ENCODE peak calls at places on chromosome 1, in ten cellular contexts. V is HEK293T; I is CD8-positive, alpha-beta T cell; C is memory B cell; F is ureter; B is activated CD8-positive, alpha-beta T cell treated with anti-CD3 and anti-CD28 coated beads, Interleukin-2, amount 10 ng/mL, durations not matched to agents 7 days and 5 days; M is stimulated activated CD4-positive, alpha-beta T cell treated with anti-CD3 and anti-CD28 coated beads, Interleukin-12 subunit alpha, Interleukin-12 subunit beta, amount 100 ng/mL, for 4 hours; K is SK-N-DZ; U is NCI-H460; P is stimulated activated effector memory CD8-positive, alpha-beta T cell treated with anti-CD3 and anti-CD28 coated beads, Interleukin-12 subunit alpha, Interleukin-12 subunit beta, amount 100 ng/mL, for 72 hours. L is an unnamed sample.

GRCh38 chr1:32886012-32886827 is at the start of gene HPCA:
- DNase-seq in V (peak), I (no peak), C (peak), F (no peak), B (peak), M (no peak), K (no peak), U (peak), P (no peak), L (no peak)

GRCh38 chr1:2388004-2388913 is 3.1 kb downstream of the MORN1 start:
- DNase-seq in V (no peak), I (no peak), C (peak), F (no peak), B (no peak), M (no peak), K (no peak), U (no peak), P (no peak), L (no peak)

GRCh38 chr1:186033744-186034345 is 299.7 kb downstream of the HMCN1 start:
- DNase-seq in V (no peak), I (no peak), C (no peak), F (no peak), B (no peak), M (no peak), K (no peak), U (no peak), P (no peak), L (no peak)

GRCh38 chr1:194102607-194103006 is 916.2 kb upstream of the B3GALT2 start:
- DNase-seq in V (no peak), I (no peak), C (no peak), F (no peak), B (no peak), M (no peak), K (no peak), U (peak), P (no peak), L (no peak)

GRCh38 chr1:63984257-63984626 is 210.4 kb downstream of the ROR1 start:
- DNase-seq in V (no peak), I (no peak), C (no peak), F (no peak), B (no peak), M (no peak), K (no peak), U (no peak), P (no peak), L (no peak)

GRCh38 chr1:118366296-118366695 is 181.3 kb upstream of the SPAG17 start:
- DNase-seq in V (no peak), I (no peak), C (no peak), F (no peak), B (no peak), M (no peak), K (no peak), U (no peak), P (no peak), L (no peak)

GRCh38 chr1:147168626-147169058 is 3.6 kb downstream of the PRKAB2 start:
- DNase-seq in V (no peak), I (no peak), C (no peak), F (no peak), B (no peak), M (no peak), K (peak), U (no peak), P (no peak), L (no peak)

GRCh38 chr1:183476081-183476480 is 3.8 kb downstream of the SMG7 start:
- DNase-seq in V (no peak), I (no peak), C (no peak), F (no peak), B (no peak), M (no peak), K (no peak), U (no peak), P (no peak), L (no peak)

GRCh38 chr1:246270236-246270635 is 236.8 kb downstream of the SMYD3 start:
- DNase-seq in V (no peak), I (no peak), C (no peak), F (no peak), B (no peak), M (no peak), K (no peak), U (no peak), P (no peak), L (no peak)

GRCh38 chr1:44565265-44565750 is 109.0 kb downstream of the TMEM53 start:
- DNase-seq in V (no peak), I (no peak), C (no peak), F (no peak), B (no peak), M (no peak), K (no peak), U (no peak), P (no peak), L (no peak)

GRCh38 chr1:205003358-205004145 is 39.5 kb upstream of the CNTN2 start:
- DNase-seq in V (no peak), I (no peak), C (no peak), F (no peak), B (no peak), M (no peak), K (peak), U (no peak), P (no peak), L (no peak)

GRCh38 chr1:37661401-37661800 is 26.7 kb upstream of the RSPO1 start:
- DNase-seq in V (no peak), I (no peak), C (no peak), F (no peak), B (no peak), M (no peak), K (no peak), U (no peak), P (no peak), L (no peak)

GRCh38 chr1:202217951-202218350 is 24.4 kb downstream of the LGR6 start:
- DNase-seq in V (no peak), I (no peak), C (no peak), F (no peak), B (no peak), M (no peak), K (no peak), U (no peak), P (no peak), L (no peak)

GRCh38 chr1:109765896-109766615 is 2.3 kb upstream of the EPS8L3 start:
- DNase-seq in V (no peak), I (no peak), C (no peak), F (peak), B (no peak), M (no peak), K (no peak), U (no peak), P (no peak), L (no peak)

GRCh38 chr1:60388092-60388987 is 314.8 kb upstream of the C1orf87 start:
- DNase-seq in V (no peak), I (no peak), C (no peak), F (no peak), B (no peak), M (no peak), K (no peak), U (no peak), P (no peak), L (no peak)

GRCh38 chr1:229012823-229013222 is 258.1 kb upstream of the RAB4A start:
- DNase-seq in V (no peak), I (no peak), C (no peak), F (no peak), B (no peak), M (no peak), K (no peak), U (no peak), P (no peak), L (no peak)

GRCh38 chr1:42926235-42926869 is 32.3 kb downstream of the SLC2A1 start:
- DNase-seq in V (no peak), I (no peak), C (no peak), F (no peak), B (no peak), M (no peak), K (no peak), U (no peak), P (no peak), L (no peak)

GRCh38 chr1:17669866-17670451 is 85.2 kb upstream of the ACTL8 start:
- DNase-seq in V (no peak), I (no peak), C (no peak), F (no peak), B (no peak), M (no peak), K (no peak), U (no peak), P (no peak), L (no peak)

GRCh38 chr1:197909346-197909745 is 6.9 kb downstream of the C1orf53 start:
- DNase-seq in V (no peak), I (no peak), C (no peak), F (no peak), B (no peak), M (no peak), K (no peak), U (no peak), P (no peak), L (no peak)

GRCh38 chr1:1001057-1001630 is 1.2 kb upstream of the HES4 start:
- DNase-seq in V (no peak), I (no peak), C (no peak), F (peak), B (no peak), M (no peak), K (peak), U (no peak), P (no peak), L (no peak)

GRCh38 chr1:176609556-176610408 is 146.8 kb downstream of the PAPPA2 start:
- DNase-seq in V (no peak), I (no peak), C (no peak), F (no peak), B (no peak), M (no peak), K (no peak), U (no peak), P (no peak), L (no peak)

GRCh38 chr1:29370067-29370466 is 133.7 kb downstream of the PTPRU start:
- DNase-seq in V (no peak), I (no peak), C (no peak), F (no peak), B (no peak), M (no peak), K (no peak), U (no peak), P (no peak), L (no peak)

GRCh38 chr1:219433471-219434131 is 179.3 kb downstream of the ZC3H11B start:
- DNase-seq in V (no peak), I (no peak), C (no peak), F (no peak), B (no peak), M (no peak), K (no peak), U (no peak), P (no peak), L (no peak)

GRCh38 chr1:26053718-26054572 is 8.0 kb upstream of the SLC30A2 start:
- DNase-seq in V (no peak), I (no peak), C (no peak), F (no peak), B (no peak), M (no peak), K (no peak), U (no peak), P (no peak), L (no peak)

GRCh38 chr1:221868894-221869293 is 127.0 kb upstream of the DUSP10 start:
- DNase-seq in V (no peak), I (no peak), C (no peak), F (no peak), B (no peak), M (no peak), K (no peak), U (peak), P (no peak), L (no peak)

GRCh38 chr1:26225033-26225831 is 8.8 kb upstream of the CEP85 start:
- DNase-seq in V (no peak), I (peak), C (no peak), F (peak), B (peak), M (peak), K (peak), U (no peak), P (peak), L (peak)